ENCODE peak calls at places on chromosome 22, in four cellular contexts. K is psoas muscle, F is SHP77, L is NCI-H1436. S is an unnamed sample.

GRCh38 chr22:45964372-45964771 is 12.6 kb downstream of the WNT7B start:
- DNase-seq in K (no peak), F (no peak), L (no peak), S (no peak)

GRCh38 chr22:44372611-44373010 is 59.9 kb upstream of the SHISAL1 start:
- DNase-seq in K (peak; percentile 7), F (no peak), L (no peak), S (no peak)

GRCh38 chr22:49666146-49666809 is 161.4 kb downstream of the BRD1 start:
- DNase-seq in K (no peak), F (no peak), L (no peak), S (no peak)

GRCh38 chr22:23113067-23113846 is 28.5 kb downstream of the RSPH14 start:
- DNase-seq in K (peak; percentile 71), F (peak; percentile 87), L (peak; percentile 67), S (no peak)

GRCh38 chr22:47289316-47289985 is 527.0 kb downstream of the TBC1D22A start:
- DNase-seq in K (peak; percentile 23), F (no peak), L (no peak), S (peak; percentile 6)

GRCh38 chr22:27747396-27748256 is 53.9 kb downstream of the MN1 start:
- DNase-seq in K (no peak), F (no peak), L (no peak), S (no peak)

GRCh38 chr22:43337946-43338345 is 5.2 kb downstream of the SCUBE1 start:
- DNase-seq in K (no peak), F (no peak), L (no peak), S (no peak)

GRCh38 chr22:36790648-36791047 is 14.7 kb upstream of the IFT27 start:
- DNase-seq in K (no peak), F (peak; percentile 17), L (no peak), S (no peak)

GRCh38 chr22:39598017-39598965 is 27.7 kb downstream of the CACNA1I start:
- DNase-seq in K (peak; percentile 60), F (no peak), L (no peak), S (no peak)

GRCh38 chr22:41899110-41899509 is 15.8 kb downstream of the SHISA8 start:
- DNase-seq in K (peak; percentile 68), F (no peak), L (no peak), S (no peak)

GRCh38 chr22:49775191-49776052 is 52.3 kb downstream of the BRD1 start:
- DNase-seq in K (peak; percentile 59), F (no peak), L (no peak), S (no peak)

GRCh38 chr22:45731041-45731797 is 59.6 kb downstream of the ATXN10 start:
- DNase-seq in K (no peak), F (no peak), L (no peak), S (no peak)

GRCh38 chr22:50293441-50294318 is 13.8 kb downstream of the PLXNB2 start:
- DNase-seq in K (no peak), F (no peak), L (peak; percentile 53), S (peak; percentile 67)

GRCh38 chr22:46971776-46972150 is 209.3 kb downstream of the TBC1D22A start:
- DNase-seq in K (no peak), F (no peak), L (no peak), S (no peak)

GRCh38 chr22:50641696-50642607 is 14.0 kb upstream of the ARSA start:
- DNase-seq in K (no peak), F (no peak), L (no peak), S (no peak)

GRCh38 chr22:45692549-45692948 is 20.9 kb downstream of the ATXN10 start:
- DNase-seq in K (no peak), F (no peak), L (no peak), S (no peak)

GRCh38 chr22:29744902-29745301 is 21.9 kb downstream of the ZMAT5 start:
- DNase-seq in K (peak; percentile 94), F (peak; percentile 71), L (peak; percentile 19), S (no peak)

GRCh38 chr22:34950480-34950879 is 115.5 kb upstream of the ISX start:
- DNase-seq in K (no peak), F (no peak), L (no peak), S (no peak)

GRCh38 chr22:49786976-49787843 is 40.5 kb downstream of the BRD1 start:
- DNase-seq in K (peak; percentile 21), F (no peak), L (no peak), S (no peak)

GRCh38 chr22:48037618-48038017 is 1275.2 kb downstream of the TBC1D22A start:
- DNase-seq in K (no peak), F (no peak), L (no peak), S (no peak)

GRCh38 chr22:50274311-50274710 is 4.1 kb upstream of the MAPK11 start:
- DNase-seq in K (no peak), F (peak; percentile 42), L (peak; percentile 50), S (no peak)

GRCh38 chr22:39306456-39307361 is 12.7 kb downstream of the RPL3 start:
- DNase-seq in K (no peak), F (peak; percentile 49), L (no peak), S (no peak)

GRCh38 chr22:36936362-36937116 is 23.1 kb downstream of the CSF2RB start:
- DNase-seq in K (no peak), F (no peak), L (no peak), S (no peak)

GRCh38 chr22:39276461-39277134 is 31.8 kb upstream of the PDGFB start:
- DNase-seq in K (no peak), F (no peak), L (no peak), S (no peak)

GRCh38 chr22:36244522-36245391 is 5.4 kb upstream of the APOL2 start:
- DNase-seq in K (peak; percentile 77), F (no peak), L (no peak), S (peak; percentile 52)

GRCh38 chr22:23183107-23183698 is 2.9 kb downstream of the BCR start:
- DNase-seq in K (no peak), F (peak; percentile 46), L (no peak), S (no peak)

GRCh38 chr22:17201285-17201945 is 17.8 kb downstream of the ADA2 start:
- DNase-seq in K (peak; percentile 3), F (no peak), L (no peak), S (no peak)

GRCh38 chr22:25764270-25765015 is 22.5 kb downstream of the MYO18B start:
- DNase-seq in K (peak; percentile 50), F (no peak), L (no peak), S (no peak)

GRCh38 chr22:28299760-28300159 is 379.9 kb downstream of the TTC28 start:
- DNase-seq in K (no peak), F (no peak), L (no peak), S (peak; percentile 38)

GRCh38 chr22:23651676-23652075 is 19.6 kb upstream of the DRICH1 start:
- DNase-seq in K (no peak), F (no peak), L (no peak), S (no peak)

GRCh38 chr22:50014655-50015401 is 2.3 kb upstream of the IL17REL start:
- DNase-seq in K (no peak), F (no peak), L (no peak), S (no peak)

GRCh38 chr22:31295831-31296230 is 3.5 kb upstream of the PIK3IP1 start:
- DNase-seq in K (no peak), F (no peak), L (no peak), S (no peak)

GRCh38 chr22:50610041-50610451 is 9.5 kb downstream of the MAPK8IP2 start:
- DNase-seq in K (no peak), F (no peak), L (no peak), S (no peak)

GRCh38 chr22:27809226-27809625 is 7.7 kb upstream of the MN1 start:
- DNase-seq in K (no peak), F (peak; percentile 36), L (peak; percentile 13), S (peak; percentile 15)

GRCh38 chr22:37750596-37751162 is 53.8 kb downstream of the TRIOBP start:
- DNase-seq in K (no peak), F (no peak), L (no peak), S (no peak)

GRCh38 chr22:22111983-22112382 is 129.4 kb upstream of the TOP3B start:
- DNase-seq in K (no peak), F (no peak), L (no peak), S (no peak)